ENCODE peak calls at places on chromosomes 5 and 9, in seven cellular contexts. B is heart left ventricle, I is sigmoid colon, F is tibial nerve, R is ovary, K is body of pancreas, G is IMR-90. T is an unnamed sample.
A peak's percentile ranks its signal among the peaks of the same experiment; 100 is the strongest.

GRCh38 chr5:54109931-54110330 is 200.4 kb downstream of the ARL15 start:
- DNase-seq in I (no peak), K (no peak), F (no peak), B (no peak), G (no peak), R (no peak), T (no peak)

GRCh38 chr5:68406767-68407232 is 191.2 kb downstream of the PIK3R1 start:
- DNase-seq in B (no peak), K (no peak), R (no peak), G (no peak), F (no peak), I (no peak), T (peak; percentile 73)

GRCh38 chr5:39986614-39987013 is 561.8 kb upstream of the DAB2 start:
- DNase-seq in B (no peak), K (no peak), R (no peak), G (no peak), F (no peak), I (no peak), T (no peak)

GRCh38 chr5:164354138-164354751 is 848.8 kb downstream of the MAT2B start:
- DNase-seq in F (no peak), I (no peak), R (no peak), B (no peak), G (no peak), K (no peak), T (no peak)

GRCh38 chr5:44862808-44863207 is 54.1 kb downstream of the MRPS30 start:
- DNase-seq in K (no peak), G (peak; percentile 1), B (no peak), F (no peak), R (no peak), I (no peak), T (no peak)

GRCh38 chr5:97245371-97245770 is 62.3 kb upstream of the RIOK2 start:
- DNase-seq in R (no peak), B (no peak), I (no peak), F (no peak), K (no peak), G (no peak), T (no peak)

GRCh38 chr9:126000731-126001580 is 253.8 kb downstream of the PBX3 start:
- DNase-seq in I (peak; percentile 48), F (no peak), R (no peak), B (no peak), K (no peak), G (no peak), T (peak; percentile 88)

GRCh38 chr5:133404724-133405123 is 207.6 kb downstream of the FSTL4 start:
- DNase-seq in R (no peak), F (no peak), K (no peak), B (no peak), I (no peak), G (no peak), T (no peak)

GRCh38 chr9:132079391-132080071 is at the start of gene MED27:
- DNase-seq in R (peak; percentile 94), I (peak; percentile 93), G (peak; percentile 91), B (peak; percentile 94), F (peak; percentile 85), K (peak; percentile 92), T (peak; percentile 94)

GRCh38 chr5:149403923-149404745 is 25.0 kb upstream of the IL17B start:
- DNase-seq in B (no peak), I (peak; percentile 55), K (no peak), F (no peak), G (peak; percentile 93), R (peak; percentile 27), T (no peak)

GRCh38 chr5:59562756-59563389 is 330.7 kb downstream of the PDE4D start:
- DNase-seq in I (no peak), G (peak; percentile 33), F (no peak), R (no peak), K (peak; percentile 25), B (no peak), T (peak; percentile 36)

GRCh38 chr9:130659699-130660248 is 4.6 kb upstream of the PRDM12 start:
- DNase-seq in G (no peak), F (no peak), R (no peak), B (peak; percentile 52), I (no peak), K (no peak), T (no peak)
- H3K4me3 ChIP-seq in G (no peak overlapping the region), F (no peak overlapping the region), R (no peak overlapping the region), B (peak overlapping the region; percentile 43), I (no peak overlapping the region), K (no peak overlapping the region), T (no peak overlapping the region)

GRCh38 chr5:134411228-134411545 is 494 bp downstream of the CDKN2AIPNL start:
- DNase-seq in I (no peak), R (no peak), B (no peak), G (no peak), K (no peak), F (no peak), T (no peak)
- H3K27ac ChIP-seq in I (peak overlapping the region; percentile 87), R (peak overlapping the region; percentile 9), B (peak overlapping the region; percentile 83), G (peak overlapping the region; percentile 23), K (no peak overlapping the region), F (peak overlapping the region; percentile 84), T (peak overlapping the region; percentile 88)

GRCh38 chr9:137613738-137614523 is 4.9 kb upstream of the EHMT1 start:
- DNase-seq in R (no peak), I (no peak), B (no peak), F (no peak), K (no peak), G (no peak), T (no peak)

GRCh38 chr9:137610944-137611343 is 5.5 kb downstream of the ARRDC1 start:
- DNase-seq in I (no peak), R (no peak), F (no peak), K (no peak), G (no peak), B (no peak), T (no peak)

GRCh38 chr9:137612741-137613142 is 6.1 kb upstream of the EHMT1 start:
- DNase-seq in G (no peak), F (no peak), K (no peak), R (no peak), B (no peak), I (no peak), T (no peak)

GRCh38 chr9:137613259-137613658 is 5.5 kb upstream of the EHMT1 start:
- DNase-seq in F (no peak), K (no peak), G (no peak), R (no peak), I (no peak), B (no peak), T (no peak)

GRCh38 chr9:137611623-137612609 is 6.4 kb downstream of the ARRDC1 start:
- DNase-seq in I (no peak), K (peak; percentile 84), B (no peak), R (peak; percentile 56), G (peak; percentile 73), F (no peak), T (no peak)
- TF ChIP-seq POLR2A in I (no peak), K (peak; percentile 52), B (no peak), R (no peak), G (no peak), F (no peak), T (peak; percentile 11)

DNA sequence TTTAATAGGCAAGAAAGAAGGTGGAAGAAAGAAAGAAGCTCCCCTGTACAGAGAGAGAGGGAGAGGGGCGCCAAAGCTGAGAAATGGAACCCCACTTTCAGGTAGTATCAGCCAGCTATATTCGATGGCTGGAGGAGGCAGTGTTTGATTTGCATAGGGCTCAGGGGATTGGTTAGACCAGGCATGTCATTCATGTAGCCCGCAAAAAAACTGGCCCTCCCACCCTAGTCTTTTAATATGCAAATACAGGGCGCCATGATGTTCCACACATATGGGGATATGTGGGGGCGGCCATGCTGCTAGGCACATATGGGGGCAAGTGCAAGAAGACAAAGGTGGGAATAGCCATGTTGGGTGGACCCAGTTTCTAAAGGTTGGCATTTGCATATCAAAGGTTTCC is 174.5 kb upstream of the ADRA1B start:
- DNase-seq in B (no peak), R (no peak), I (no peak), K (no peak), G (no peak), F (no peak), T (no peak)
- H3K4me3 ChIP-seq in B (no peak overlapping the region), R (no peak overlapping the region), I (no peak overlapping the region), K (no peak overlapping the region), G (no peak overlapping the region), F (no peak overlapping the region), T (no peak overlapping the region)